ENCODE peak calls at places on chromosomes 7 and 10, in nine cellular contexts. F is endothelial cell; O is iris pigment epithelial cell; D is colonic mucosa; H is neural progenitor cell; C is naive thymus-derived CD8-positive, alpha-beta T cell; M is brain microvascular endothelial cell; Y is T-helper 22 cell; U is fibroblast of the conjunctiva. E is an unnamed sample.
A peak's percentile ranks its signal among the peaks of the same experiment; 100 is the strongest.

GRCh38 chr7:94632338-94633024 is 23.5 kb downstream of the SGCE start:
- DNase-seq in F (no peak), O (peak; percentile 95), D (no peak), H (no peak), C (no peak), M (peak; percentile 95), Y (no peak), U (peak; percentile 85), E (no peak)

GRCh38 chr10:119153661-119154060 is 11.9 kb downstream of the SFXN4 start:
- DNase-seq in F (no peak), O (no peak), D (no peak), H (no peak), C (no peak), M (no peak), Y (no peak), U (no peak), E (no peak)

GRCh38 chr7:87475359-87476178 is at the start of gene ABCB4:
- DNase-seq in F (no peak), O (no peak), D (no peak), H (peak; percentile 51), C (no peak), M (no peak), Y (no peak), U (no peak), E (peak; percentile 13)

GRCh38 chr7:66379761-66380160 is 174.6 kb downstream of the TPST1 start:
- DNase-seq in F (no peak), O (peak; percentile 76), D (no peak), H (no peak), C (no peak), M (peak; percentile 27), Y (no peak), U (no peak), E (no peak)

GRCh38 chr7:25389489-25390106 is 161.3 kb upstream of the NPVF start:
- DNase-seq in F (peak; percentile 35), O (peak; percentile 49), D (peak; percentile 60), H (peak; percentile 60), C (peak; percentile 27), M (peak; percentile 20), Y (no peak), U (peak; percentile 47), E (no peak)

GRCh38 chr7:41720886-41721285 is 18.0 kb upstream of the INHBA start:
- DNase-seq in F (no peak), O (no peak), D (no peak), H (no peak), C (no peak), M (no peak), Y (no peak), U (no peak), E (no peak)

GRCh38 chr7:1765336-1765735 is 95.3 kb downstream of the ELFN1 start:
- DNase-seq in F (no peak), O (no peak), D (no peak), H (no peak), C (no peak), M (no peak), Y (no peak), U (no peak), E (no peak)

GRCh38 chr10:132632851-132633684 is 95.5 kb downstream of the INPP5A start:
- DNase-seq in F (no peak), O (peak; percentile 30), D (no peak), H (no peak), C (no peak), M (peak; percentile 44), Y (no peak), U (no peak), E (no peak)

GRCh38 chr7:44267178-44267577 is 58.2 kb downstream of the CAMK2B start:
- DNase-seq in F (no peak), O (no peak), D (no peak), H (no peak), C (no peak), M (no peak), Y (no peak), U (no peak), E (no peak)

GRCh38 chr7:7996568-7996967 is 28.0 kb downstream of the GLCCI1 start:
- DNase-seq in F (no peak), O (peak; percentile 3), D (no peak), H (no peak), C (no peak), M (peak; percentile 12), Y (no peak), U (no peak), E (no peak)

GRCh38 chr10:4819707-4820106 is 6.3 kb upstream of the AKR1E2 start:
- DNase-seq in F (no peak), O (no peak), D (no peak), H (no peak), C (no peak), M (no peak), Y (no peak), U (no peak), E (no peak)

GRCh38 chr7:6294839-6295238 is 22.4 kb upstream of the CYTH3 start:
- DNase-seq in F (no peak), O (no peak), D (no peak), H (no peak), C (no peak), M (no peak), Y (no peak), U (no peak), E (no peak)

GRCh38 chr7:29019275-29019820 is 61.2 kb upstream of the TRIL start:
- DNase-seq in F (no peak), O (no peak), D (no peak), H (no peak), C (no peak), M (no peak), Y (no peak), U (peak; percentile 10), E (no peak)

GRCh38 chr10:8438603-8439002 is 384.1 kb downstream of the GATA3 start:
- DNase-seq in F (no peak), O (no peak), D (no peak), H (no peak), C (peak; percentile 50), M (no peak), Y (peak; percentile 11), U (no peak), E (no peak)

GRCh38 chr10:82982110-82982608 is 1107.2 kb downstream of the NRG3 start:
- DNase-seq in F (no peak), O (peak; percentile 61), D (no peak), H (no peak), C (no peak), M (peak; percentile 91), Y (no peak), U (peak; percentile 82), E (no peak)

GRCh38 chr7:37342665-37343471 is 105.8 kb downstream of the ELMO1 start:
- DNase-seq in F (peak; percentile 10), O (no peak), D (peak; percentile 27), H (no peak), C (peak; percentile 75), M (no peak), Y (peak; percentile 57), U (no peak), E (no peak)

GRCh38 chr7:832968-833424 is 720 bp downstream of the SUN1 start:
- DNase-seq in F (no peak), O (no peak), D (no peak), H (no peak), C (no peak), M (no peak), Y (no peak), U (no peak), E (no peak)

GRCh38 chr7:74655785-74656420 is 1.6 kb upstream of the GTF2I start:
- DNase-seq in F (no peak), O (no peak), D (no peak), H (no peak), C (no peak), M (no peak), Y (no peak), U (no peak), E (no peak)

E was measured in progenitor cell of endocrine pancreas.